ENCODE peak calls at places on chromosomes 3 and 15, in ten cellular contexts. Z is ovary; O is ACHN; U is cardiac fibroblast; F is activated naive CD8-positive, alpha-beta T cell treated with anti-CD3 and anti-CD28 coated beads, Interleukin-2, amount 50 U/mL, for 24 hours; L is psoas muscle; J is HFF-Myc; K is NCI-H460; H is astrocyte of the spinal cord; P is H7. N is an unnamed sample.

GRCh38 chr3:108804437-108804836 is 18.1 kb upstream of the TRAT1 start:
- DNase-seq in Z (no peak), O (peak), U (no peak), F (no peak), L (no peak), J (no peak), K (no peak), H (no peak), P (no peak), N (no peak)

GRCh38 chr3:136802481-136802996 is 16.4 kb upstream of the SLC35G2 start:
- DNase-seq in Z (no peak), O (no peak), U (peak), F (no peak), L (no peak), J (no peak), K (peak), H (peak), P (no peak), N (no peak)

GRCh38 chr3:127612966-127613365 is 14.8 kb downstream of the MCM2 start:
- DNase-seq in Z (no peak), O (no peak), U (peak), F (no peak), L (no peak), J (no peak), K (no peak), H (peak), P (no peak), N (no peak)

GRCh38 chr15:34436126-34436955 is 1.3 kb downstream of the GOLGA8A start:
- DNase-seq in Z (peak), O (no peak), U (peak), F (peak), L (no peak), J (no peak), K (no peak), H (peak), P (peak), N (peak)

GRCh38 chr3:58474348-58474911 is 17.5 kb upstream of the KCTD6 start:
- DNase-seq in Z (no peak), O (no peak), U (no peak), F (no peak), L (no peak), J (no peak), K (no peak), H (no peak), P (no peak), N (no peak)

GRCh38 chr15:31303434-31304073 is 23.1 kb upstream of the KLF13 start:
- DNase-seq in Z (no peak), O (no peak), U (peak), F (no peak), L (peak), J (no peak), K (no peak), H (no peak), P (peak), N (no peak)

GRCh38 chr3:59979542-59979941 is 929.7 kb upstream of the CFAP20DC start:
- DNase-seq in Z (no peak), O (no peak), U (no peak), F (no peak), L (no peak), J (no peak), K (no peak), H (no peak), P (no peak), N (no peak)

GRCh38 chr3:44992555-44993470 is 16.8 kb downstream of the EXOSC7 start:
- DNase-seq in Z (no peak), O (no peak), U (peak), F (peak), L (no peak), J (no peak), K (no peak), H (peak), P (peak), N (peak)

GRCh38 chr15:59313703-59314332 is 58.9 kb downstream of the MYO1E start:
- DNase-seq in Z (peak), O (no peak), U (peak), F (no peak), L (peak), J (no peak), K (no peak), H (peak), P (no peak), N (no peak)

GRCh38 chr15:60798821-60799220 is 319.9 kb upstream of the ICE2 start:
- DNase-seq in Z (no peak), O (no peak), U (peak), F (peak), L (no peak), J (no peak), K (no peak), H (peak), P (no peak), N (no peak)

GRCh38 chr3:112390783-112391641 is 58.1 kb downstream of the CD200 start:
- DNase-seq in Z (no peak), O (peak), U (peak), F (no peak), L (no peak), J (peak), K (no peak), H (peak), P (peak), N (no peak)

GRCh38 chr3:52204337-52205073 is 6.5 kb downstream of the ALAS1 start:
- DNase-seq in Z (no peak), O (no peak), U (peak), F (no peak), L (no peak), J (no peak), K (no peak), H (no peak), P (no peak), N (no peak)

GRCh38 chr15:75620776-75621536 is 4.6 kb downstream of the SNUPN start:
- DNase-seq in Z (peak), O (peak), U (peak), F (no peak), L (peak), J (peak), K (peak), H (peak), P (no peak), N (no peak)

GRCh38 chr3:128188326-128188725 is 35.0 kb downstream of the EEFSEC start:
- DNase-seq in Z (no peak), O (no peak), U (no peak), F (no peak), L (no peak), J (no peak), K (no peak), H (peak), P (no peak), N (no peak)